ENCODE peak calls at places on chromosomes 16 and 17, in seven cellular contexts. Y, E, T, F, A, H and D are unnamed samples.
A peak's percentile ranks its signal among the peaks of the same experiment; 100 is the strongest.

GRCh38 chr16:77918792-77919707 is 103.3 kb upstream of the CLEC3A start:
- DNase-seq in Y (no peak), E (no peak), T (no peak), F (peak; percentile 48), A (no peak), H (peak; percentile 78), D (no peak)

GRCh38 chr17:57739402-57740224 is 5.5 kb downstream of the CCDC182 start:
- DNase-seq in Y (no peak), E (no peak), T (no peak), F (no peak), A (no peak), H (no peak), D (no peak)

GRCh38 chr16:68756250-68757051 is 19.4 kb downstream of the CDH1 start:
- DNase-seq in Y (peak; percentile 61), E (no peak), T (no peak), F (no peak), A (peak; percentile 100), H (no peak), D (no peak)

GRCh38 chr16:66617728-66618127 is 13.2 kb downstream of the CMTM3 start:
- DNase-seq in Y (no peak), E (no peak), T (no peak), F (peak; percentile 25), A (no peak), H (no peak), D (no peak)

GRCh38 chr17:41464682-41465081 is 2.5 kb downstream of the KRT32 start:
- DNase-seq in Y (peak; percentile 69), E (no peak), T (peak; percentile 42), F (peak; percentile 87), A (peak; percentile 66), H (peak; percentile 91), D (no peak)

GRCh38 chr16:54027126-54027922 is 259.3 kb downstream of the IRX3 start:
- DNase-seq in Y (no peak), E (no peak), T (no peak), F (peak; percentile 59), A (peak; percentile 42), H (peak; percentile 83), D (no peak)

GRCh38 chr16:85165781-85166180 is 53.5 kb upstream of the CIBAR2 start:
- DNase-seq in Y (no peak), E (no peak), T (no peak), F (no peak), A (no peak), H (no peak), D (no peak)

GRCh38 chr16:17160285-17160854 is 310.4 kb downstream of the XYLT1 start:
- DNase-seq in Y (no peak), E (no peak), T (no peak), F (peak; percentile 61), A (no peak), H (peak; percentile 45), D (no peak)

GRCh38 chr16:87602821-87603683 is 744 bp downstream of the JPH3 start:
- DNase-seq in Y (no peak), E (peak; percentile 55), T (no peak), F (no peak), A (no peak), H (no peak), D (no peak)

GRCh38 chr17:71726320-71726719 is 394.5 kb upstream of the SOX9 start:
- DNase-seq in Y (no peak), E (no peak), T (no peak), F (no peak), A (no peak), H (no peak), D (no peak)

GRCh38 chr16:68074850-68075249 is 10.3 kb upstream of the NFATC3 start:
- DNase-seq in Y (no peak), E (no peak), T (no peak), F (no peak), A (no peak), H (no peak), D (no peak)

GRCh38 chr16:69049146-69049545 is 56.3 kb upstream of the HAS3 start:
- DNase-seq in Y (no peak), E (no peak), T (no peak), F (peak; percentile 66), A (no peak), H (peak; percentile 80), D (no peak)

GRCh38 chr17:43952724-43953666 is 745 bp downstream of the PYY start:
- DNase-seq in Y (no peak), E (peak; percentile 87), T (no peak), F (no peak), A (no peak), H (no peak), D (no peak)

GRCh38 chr16:24010440-24011089 is 174.8 kb downstream of the PRKCB start:
- DNase-seq in Y (no peak), E (peak; percentile 81), T (peak; percentile 64), F (peak; percentile 39), A (peak; percentile 32), H (peak; percentile 65), D (no peak)

GRCh38 chr17:2093349-2093748 is 38.4 kb downstream of the HIC1 start:
- DNase-seq in Y (no peak), E (no peak), T (no peak), F (no peak), A (peak; percentile 58), H (no peak), D (no peak)

GRCh38 chr16:49530396-49530795 is 156.8 kb downstream of the C16orf78 start:
- DNase-seq in Y (no peak), E (no peak), T (no peak), F (no peak), A (no peak), H (no peak), D (no peak)

GRCh38 chr17:30244853-30245385 is 9.4 kb upstream of the SLC6A4 start:
- DNase-seq in Y (no peak), E (no peak), T (no peak), F (peak; percentile 42), A (no peak), H (peak; percentile 89), D (no peak)

GRCh38 chr16:65418435-65418834 is 296.6 kb upstream of the CDH11 start:
- DNase-seq in Y (no peak), E (no peak), T (no peak), F (no peak), A (no peak), H (peak; percentile 6), D (no peak)

GRCh38 chr16:81625544-81626152 is 153.4 kb upstream of the PLCG2 start:
- DNase-seq in Y (peak; percentile 78), E (no peak), T (peak; percentile 53), F (peak; percentile 43), A (peak; percentile 61), H (peak; percentile 43), D (no peak)

GRCh38 chr16:54126907-54127306 is 159.7 kb downstream of the IRX3 start:
- DNase-seq in Y (no peak), E (no peak), T (no peak), F (no peak), A (no peak), H (no peak), D (no peak)

GRCh38 chr17:334974-335481 is 17.6 kb downstream of the RPH3AL start:
- DNase-seq in Y (no peak), E (no peak), T (no peak), F (no peak), A (no peak), H (no peak), D (no peak)

GRCh38 chr16:84315422-84315821 is 20.7 kb downstream of the WFDC1 start:
- DNase-seq in Y (no peak), E (no peak), T (no peak), F (no peak), A (no peak), H (peak; percentile 12), D (no peak)

GRCh38 chr16:84228321-84228838 is 11.4 kb downstream of the KCNG4 start:
- DNase-seq in Y (no peak), E (peak; percentile 40), T (peak; percentile 82), F (peak; percentile 91), A (no peak), H (peak; percentile 89), D (peak; percentile 89)

DNA sequence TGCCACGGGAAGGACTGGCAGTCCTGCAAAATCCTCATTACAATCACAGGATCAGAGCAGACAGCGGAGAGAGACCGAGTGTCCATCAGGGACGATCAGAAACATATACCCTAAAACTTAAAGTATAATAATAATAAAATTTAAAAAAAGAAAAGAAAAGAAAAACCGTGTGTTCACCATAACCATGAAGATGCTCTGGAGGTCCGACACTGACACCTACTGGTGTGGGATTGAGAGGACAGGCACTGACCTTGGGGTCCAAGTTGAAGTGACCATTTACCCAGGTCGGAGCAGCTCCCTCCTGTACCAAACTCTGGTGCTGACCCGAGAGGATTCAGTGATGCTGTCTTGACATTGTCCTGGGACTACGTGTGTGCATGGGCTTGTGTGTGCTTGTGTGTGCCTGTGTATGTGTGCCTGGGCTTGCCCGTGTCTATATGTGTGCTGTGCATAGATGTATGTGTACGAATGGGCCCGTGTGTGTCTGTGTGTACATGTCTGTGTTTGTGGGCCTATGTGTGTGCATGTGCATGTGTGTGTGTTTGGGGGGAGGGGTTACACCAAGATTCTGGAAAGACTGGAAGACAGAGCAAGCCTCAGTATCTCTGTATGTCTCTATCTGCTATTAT is 10.0 kb upstream of the CD300LD start:
- DNase-seq in Y (peak; percentile 10), E (peak; percentile 61), T (no peak), F (peak; percentile 8), A (no peak), H (peak; percentile 15), D (no peak)
- TF ChIP-seq CTCF in Y (no peak), E (peak; percentile 48), T (peak; percentile 68), F (peak; percentile 66), A (peak; percentile 75), H (peak; percentile 41), D (peak; percentile 60)

GRCh38 chr17:65902165-65902564 is 289.8 kb downstream of the CEP112 start:
- DNase-seq in Y (no peak), E (no peak), T (no peak), F (no peak), A (no peak), H (no peak), D (no peak)

GRCh38 chr17:65901394-65901793 is 290.5 kb downstream of the CEP112 start:
- DNase-seq in Y (no peak), E (no peak), T (no peak), F (peak; percentile 41), A (no peak), H (no peak), D (no peak)

GRCh38 chr17:65902831-65903549 is 288.9 kb downstream of the CEP112 start:
- DNase-seq in Y (no peak), E (peak; percentile 21), T (no peak), F (peak; percentile 56), A (no peak), H (no peak), D (no peak)
- TF ChIP-seq CTCF in Y (no peak), E (no peak), T (no peak), F (no peak), A (no peak), H (no peak), D (no peak)

GRCh38 chr16:3017806-3018506 is at the start of gene CLDN6:
- DNase-seq in Y (no peak), E (peak; percentile 99), T (no peak), F (no peak), A (no peak), H (no peak), D (no peak)
- TF ChIP-seq CTCF in Y (no peak), E (peak; percentile 81), T (no peak), F (peak; percentile 46), A (peak; percentile 23), H (peak; percentile 19), D (peak; percentile 48)

GRCh38 chr17:80485846-80486245 is 9.4 kb upstream of the NPTX1 start:
- DNase-seq in Y (no peak), E (no peak), T (no peak), F (no peak), A (no peak), H (no peak), D (no peak)
- TF ChIP-seq CTCF in Y (no peak), E (no peak), T (no peak), F (no peak), A (no peak), H (no peak), D (no peak)

GRCh38 chr17:31321481-31321880 is at the start of gene EVI2A:
- DNase-seq in Y (no peak), E (no peak), T (no peak), F (peak; percentile 90), A (no peak), H (peak; percentile 88), D (no peak)
- TF ChIP-seq CTCF in Y (no peak), E (no peak), T (no peak), F (no peak), A (no peak), H (no peak), D (no peak)